ENCODE peak calls at places on chromosomes 16 and 17, in five cellular contexts. F, W, A, O and B are unnamed samples.
A peak's percentile ranks its signal among the peaks of the same experiment; 100 is the strongest.

GRCh38 chr16:364595-365491 is 5.5 kb downstream of the MRPL28 start:
- DNase-seq in F (no peak), W (no peak), A (no peak), O (no peak), B (no peak)

GRCh38 chr17:39239640-39240314 is 14.0 kb upstream of the STAC2 start:
- DNase-seq in F (no peak), W (peak; percentile 78), A (peak; percentile 50), O (peak; percentile 84), B (peak; percentile 19)

GRCh38 chr16:11320170-11320569 is 25.1 kb upstream of the RMI2 start:
- DNase-seq in F (no peak), W (no peak), A (no peak), O (no peak), B (no peak)

GRCh38 chr17:45579529-45580495 is 89.3 kb upstream of the PLEKHM1 start:
- DNase-seq in F (no peak), W (no peak), A (no peak), O (no peak), B (no peak)

GRCh38 chr17:19578545-19578944 is 44.9 kb downstream of the SLC47A1 start:
- DNase-seq in F (no peak), W (no peak), A (peak; percentile 63), O (no peak), B (no peak)

GRCh38 chr17:49913226-49914095 is 55.5 kb upstream of the DLX4 start:
- DNase-seq in F (peak; percentile 92), W (no peak), A (no peak), O (no peak), B (no peak)

GRCh38 chr17:69069289-69069688 is 8.6 kb upstream of the ABCA9 start:
- DNase-seq in F (no peak), W (no peak), A (no peak), O (no peak), B (no peak)

GRCh38 chr17:9244066-9245052 is 223.0 kb downstream of the NTN1 start:
- DNase-seq in F (peak; percentile 82), W (peak; percentile 36), A (no peak), O (no peak), B (no peak)

GRCh38 chr16:25108054-25108453 is 3.5 kb upstream of the LCMT1 start:
- DNase-seq in F (no peak), W (no peak), A (no peak), O (peak; percentile 40), B (no peak)

GRCh38 chr16:47978491-47979490 is 177.0 kb downstream of the ABCC12 start:
- DNase-seq in F (no peak), W (no peak), A (no peak), O (no peak), B (no peak)

GRCh38 chr17:50638851-50639767 is 4.4 kb downstream of the ABCC3 start:
- DNase-seq in F (peak; percentile 99), W (peak; percentile 99), A (peak; percentile 99), O (no peak), B (no peak)

GRCh38 chr17:29698019-29698777 is 75.5 kb upstream of the CORO6 start:
- DNase-seq in F (no peak), W (no peak), A (no peak), O (no peak), B (no peak)

GRCh38 chr17:29698837-29699236 is 76.1 kb upstream of the CORO6 start:
- DNase-seq in F (no peak), W (no peak), A (no peak), O (no peak), B (no peak)

GRCh38 chr17:29697371-29697770 is 74.7 kb upstream of the CORO6 start:
- DNase-seq in F (no peak), W (no peak), A (no peak), O (no peak), B (no peak)

GRCh38 chr17:29694923-29695563 is 72.3 kb upstream of the CORO6 start:
- DNase-seq in F (no peak), W (no peak), A (no peak), O (no peak), B (no peak)

GRCh38 chr17:29699283-29699682 is 76.6 kb upstream of the CORO6 start:
- DNase-seq in F (no peak), W (no peak), A (no peak), O (no peak), B (no peak)
- H3K4me3 ChIP-seq in F (no peak overlapping the region), W (no peak overlapping the region), A (no peak overlapping the region), O (no peak overlapping the region), B (no peak overlapping the region)

GRCh38 chr17:41733348-41734138 is 900 bp downstream of the HAP1 start:
- DNase-seq in F (no peak), W (no peak), A (no peak), O (no peak), B (no peak)
- H3K4me3 ChIP-seq in F (no peak overlapping the region), W (peak overlapping the region; percentile 58), A (peak overlapping the region; percentile 55), O (peak overlapping the region; percentile 59), B (no peak overlapping the region)

DNA sequence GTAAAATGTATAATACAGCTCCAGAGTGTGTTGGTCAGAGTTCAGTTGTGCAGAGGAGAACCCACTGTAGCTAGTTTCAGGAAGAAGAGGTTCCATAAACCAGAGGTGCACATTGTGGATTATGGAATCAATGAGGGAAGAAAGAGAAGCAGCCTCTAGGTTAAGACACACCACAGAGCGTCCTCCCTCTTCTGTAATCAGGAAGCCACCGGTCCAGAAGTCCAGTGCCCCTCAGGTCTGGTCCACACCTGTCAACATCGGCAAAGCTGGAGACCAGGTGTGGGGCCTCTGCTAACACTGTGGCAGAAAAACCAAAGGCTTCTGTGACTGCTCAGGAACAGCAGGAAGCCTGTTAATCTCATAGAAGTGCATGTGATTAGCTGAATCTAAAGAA is 23.4 kb downstream of the LIMD2 start:
- DNase-seq in F (no peak), W (no peak), A (no peak), O (no peak), B (no peak)
- H3K4me3 ChIP-seq in F (no peak overlapping the region), W (peak overlapping the region; percentile 14), A (no peak overlapping the region), O (no peak overlapping the region), B (no peak overlapping the region)

DNA sequence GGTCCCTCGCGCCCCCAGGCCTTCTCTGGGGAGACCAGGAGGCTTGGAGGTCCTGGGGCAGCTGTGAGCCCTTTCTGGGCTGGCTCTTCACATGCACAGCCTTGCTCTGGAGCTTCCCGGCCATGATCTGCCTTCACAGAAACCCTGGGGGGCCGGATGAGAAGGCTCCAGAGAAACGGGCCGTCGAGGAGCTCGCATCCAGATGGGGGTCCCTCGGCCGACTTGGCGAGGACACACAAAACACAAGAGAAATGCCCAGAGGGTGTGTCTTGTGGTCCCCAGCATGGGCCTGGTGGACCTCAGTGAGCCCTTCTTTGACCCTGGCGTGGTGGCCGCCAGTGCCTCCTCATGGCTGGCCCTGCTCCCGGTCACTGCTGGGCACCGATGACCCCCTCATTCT is 26.6 kb upstream of the BAHCC1 start:
- DNase-seq in F (no peak), W (no peak), A (no peak), O (no peak), B (no peak)
- H3K4me3 ChIP-seq in F (no peak overlapping the region), W (no peak overlapping the region), A (no peak overlapping the region), O (no peak overlapping the region), B (no peak overlapping the region)

DNA sequence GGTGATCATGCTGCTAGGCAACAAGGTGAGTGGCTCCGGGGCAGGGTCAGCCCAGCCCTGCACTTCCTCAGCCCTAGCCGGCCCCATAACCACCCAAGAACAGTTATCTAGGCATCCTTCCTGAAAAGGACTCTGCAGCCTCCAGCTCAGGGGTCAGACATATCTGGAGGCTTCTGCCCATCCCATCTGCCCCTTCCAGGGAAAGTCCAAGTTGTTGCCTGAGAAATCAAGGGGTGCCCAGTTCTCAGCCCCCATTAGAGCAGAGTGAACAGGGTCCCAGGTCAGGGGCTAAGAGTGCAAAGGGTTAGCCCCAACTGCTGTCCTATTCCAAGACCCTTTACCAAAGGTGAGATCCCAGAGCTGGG is 4.1 kb upstream of the NHERF1 start:
- DNase-seq in F (no peak), W (no peak), A (no peak), O (no peak), B (no peak)
- H3K4me3 ChIP-seq in F (no peak overlapping the region), W (no peak overlapping the region), A (no peak overlapping the region), O (no peak overlapping the region), B (no peak overlapping the region)

GRCh38 chr17:58756246-58757161 is 850 bp downstream of the PPM1E start:
- DNase-seq in F (peak; percentile 32), W (no peak), A (peak; percentile 19), O (peak; percentile 12), B (no peak)

GRCh38 chr17:58753026-58753425 is 2.6 kb upstream of the PPM1E start:
- DNase-seq in F (no peak), W (no peak), A (no peak), O (no peak), B (no peak)

GRCh38 chr17:58755577-58756245 is at the start of gene PPM1E:
- DNase-seq in F (peak; percentile 59), W (peak; percentile 33), A (peak; percentile 71), O (peak; percentile 42), B (no peak)

GRCh38 chr17:58757162-58757613 is 1.5 kb downstream of the PPM1E start:
- DNase-seq in F (no peak), W (no peak), A (no peak), O (no peak), B (no peak)

GRCh38 chr17:58755269-58755576 is 431 bp upstream of the PPM1E start:
- DNase-seq in F (no peak), W (no peak), A (no peak), O (no peak), B (no peak)
- H3K4me3 ChIP-seq in F (peak overlapping the region; percentile 66), W (peak overlapping the region; percentile 77), A (peak overlapping the region; percentile 76), O (peak overlapping the region; percentile 70), B (peak overlapping the region; percentile 65)

GRCh38 chr16:89224665-89225064 is 7.2 kb downstream of the ZNF778 start:
- DNase-seq in F (no peak), W (no peak), A (no peak), O (no peak), B (no peak)
- H3K4me3 ChIP-seq in F (no peak overlapping the region), W (no peak overlapping the region), A (no peak overlapping the region), O (no peak overlapping the region), B (no peak overlapping the region)

GRCh38 chr16:56684926-56685590 is 2.8 kb downstream of the MT1X start:
- DNase-seq in F (no peak), W (no peak), A (no peak), O (no peak), B (no peak)

GRCh38 chr16:56682703-56683397 is 580 bp downstream of the MT1X start:
- DNase-seq in F (no peak), W (no peak), A (peak; percentile 30), O (no peak), B (no peak)

GRCh38 chr16:56681939-56682702 is at the start of gene MT1X:
- DNase-seq in F (peak; percentile 98), W (peak; percentile 97), A (peak; percentile 97), O (peak; percentile 87), B (peak; percentile 61)

GRCh38 chr16:56684256-56684925 is 2.1 kb downstream of the MT1X start:
- DNase-seq in F (no peak), W (no peak), A (no peak), O (no peak), B (no peak)

DNA sequence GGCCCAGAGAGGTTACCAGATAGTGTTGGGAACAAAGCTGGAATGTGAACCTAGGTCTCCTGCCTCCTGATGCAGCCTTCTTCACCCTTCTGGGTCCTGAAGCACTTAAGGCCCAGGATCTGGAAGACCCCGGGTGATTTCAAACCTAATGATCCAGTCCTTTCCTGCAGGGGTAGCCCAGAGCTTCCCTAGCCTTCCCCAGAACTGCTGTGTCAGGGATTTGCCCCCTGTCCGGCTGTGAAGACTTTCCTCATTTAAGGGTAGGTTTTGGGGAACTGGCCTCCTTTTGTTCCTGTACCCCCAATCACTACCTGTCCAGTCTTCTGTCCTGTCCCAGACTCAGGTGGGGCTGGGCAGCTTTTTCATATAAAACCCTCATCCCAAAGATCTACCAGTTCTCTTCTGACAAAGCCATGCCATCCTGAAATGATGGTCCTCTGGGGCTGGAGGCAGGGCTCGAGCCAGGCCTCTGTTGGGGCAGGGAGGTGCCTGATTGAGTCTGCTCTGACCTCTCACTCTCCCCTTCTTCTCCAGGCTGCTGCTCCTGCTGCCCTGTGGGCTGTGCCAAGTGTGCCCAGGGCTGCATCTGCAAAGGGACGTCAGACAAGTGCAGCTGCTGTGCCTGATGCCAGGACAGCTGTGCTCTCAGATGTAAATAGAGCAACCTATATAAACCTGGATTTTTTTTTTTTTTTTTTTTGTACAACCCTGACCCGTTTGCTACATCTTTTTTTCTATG is 1.3 kb downstream of the MT1X start:
- DNase-seq in F (no peak), W (no peak), A (no peak), O (no peak), B (no peak)
- H3K4me3 ChIP-seq in F (peak overlapping the region; percentile 57), W (peak overlapping the region; percentile 69), A (peak overlapping the region; percentile 66), O (no peak overlapping the region), B (no peak overlapping the region)